ENCODE peak calls at places on chromosome 1, in ten cellular contexts. One of them, this sample, is unnamed.

GRCh38 chr1:234980224-234980656 is 148.4 kb downstream of the TOMM20 start:
- DNase-seq in uterus: no peak
- DNase-seq in GM12892: no peak
- DNase-seq in right lobe of liver: no peak
- DNase-seq in adrenal gland: no peak
- DNase-seq in heart left ventricle: no peak
- DNase-seq in endothelial cell of umbilical vein: no peak
- DNase-seq in A549: no peak
- DNase-seq in Peyer's patch: no peak
- DNase-seq in H1: no peak
- DNase-seq in this sample: no peak

GRCh38 chr1:235011599-235012435 is 116.8 kb downstream of the TOMM20 start:
- DNase-seq in uterus: peak
- DNase-seq in GM12892: peak
- DNase-seq in right lobe of liver: peak
- DNase-seq in adrenal gland: peak
- DNase-seq in heart left ventricle: peak
- DNase-seq in endothelial cell of umbilical vein: peak
- DNase-seq in A549: peak
- DNase-seq in Peyer's patch: peak
- DNase-seq in H1: no peak
- DNase-seq in this sample: peak

GRCh38 chr1:21490774-21491482 is 18.3 kb upstream of the ALPL start:
- DNase-seq in uterus: no peak
- DNase-seq in GM12892: no peak
- DNase-seq in right lobe of liver: no peak
- DNase-seq in adrenal gland: peak
- DNase-seq in heart left ventricle: no peak
- DNase-seq in endothelial cell of umbilical vein: peak
- DNase-seq in A549: peak
- DNase-seq in Peyer's patch: no peak
- DNase-seq in H1: no peak
- DNase-seq in this sample: no peak

GRCh38 chr1:61244114-61244513 is 161.8 kb downstream of the NFIA start:
- DNase-seq in uterus: no peak
- DNase-seq in GM12892: no peak
- DNase-seq in right lobe of liver: no peak
- DNase-seq in adrenal gland: peak
- DNase-seq in heart left ventricle: no peak
- DNase-seq in endothelial cell of umbilical vein: peak
- DNase-seq in A549: no peak
- DNase-seq in Peyer's patch: no peak
- DNase-seq in H1: no peak
- DNase-seq in this sample: no peak

GRCh38 chr1:83055391-83056170 is 943.4 kb downstream of the TTLL7 start:
- DNase-seq in uterus: no peak
- DNase-seq in GM12892: no peak
- DNase-seq in right lobe of liver: no peak
- DNase-seq in adrenal gland: no peak
- DNase-seq in heart left ventricle: no peak
- DNase-seq in endothelial cell of umbilical vein: no peak
- DNase-seq in A549: no peak
- DNase-seq in Peyer's patch: no peak
- DNase-seq in H1: no peak
- DNase-seq in this sample: no peak

GRCh38 chr1:223500560-223501425 is 107.6 kb downstream of the CCDC185 start:
- DNase-seq in uterus: no peak
- DNase-seq in GM12892: no peak
- DNase-seq in right lobe of liver: no peak
- DNase-seq in adrenal gland: peak
- DNase-seq in heart left ventricle: no peak
- DNase-seq in endothelial cell of umbilical vein: peak
- DNase-seq in A549: peak
- DNase-seq in Peyer's patch: no peak
- DNase-seq in H1: no peak
- DNase-seq in this sample: no peak

GRCh38 chr1:213050745-213051126 is 305 bp upstream of the RPS6KC1 start:
- DNase-seq in uterus: no peak
- DNase-seq in GM12892: no peak
- DNase-seq in right lobe of liver: no peak
- DNase-seq in adrenal gland: no peak
- DNase-seq in heart left ventricle: no peak
- DNase-seq in endothelial cell of umbilical vein: no peak
- DNase-seq in A549: no peak
- DNase-seq in Peyer's patch: no peak
- DNase-seq in H1: no peak
- DNase-seq in this sample: no peak

GRCh38 chr1:53654216-53655210 is 84.5 kb downstream of the GLIS1 start:
- DNase-seq in uterus: no peak
- DNase-seq in GM12892: no peak
- DNase-seq in right lobe of liver: peak
- DNase-seq in adrenal gland: no peak
- DNase-seq in heart left ventricle: no peak
- DNase-seq in endothelial cell of umbilical vein: no peak
- DNase-seq in A549: no peak
- DNase-seq in Peyer's patch: no peak
- DNase-seq in H1: no peak
- DNase-seq in this sample: no peak

GRCh38 chr1:23611601-23612327 is 52.5 kb upstream of the ID3 start:
- DNase-seq in uterus: no peak
- DNase-seq in GM12892: no peak
- DNase-seq in right lobe of liver: no peak
- DNase-seq in adrenal gland: no peak
- DNase-seq in heart left ventricle: no peak
- DNase-seq in endothelial cell of umbilical vein: no peak
- DNase-seq in A549: no peak
- DNase-seq in Peyer's patch: peak
- DNase-seq in H1: no peak
- DNase-seq in this sample: no peak

GRCh38 chr1:212483154-212483505 is 50.4 kb downstream of the NENF start:
- DNase-seq in uterus: no peak
- DNase-seq in GM12892: no peak
- DNase-seq in right lobe of liver: no peak
- DNase-seq in adrenal gland: no peak
- DNase-seq in heart left ventricle: no peak
- DNase-seq in endothelial cell of umbilical vein: no peak
- DNase-seq in A549: no peak
- DNase-seq in Peyer's patch: no peak
- DNase-seq in H1: no peak
- DNase-seq in this sample: no peak

GRCh38 chr1:168373869-168374268 is 93.2 kb downstream of the TBX19 start:
- DNase-seq in uterus: peak
- DNase-seq in GM12892: no peak
- DNase-seq in right lobe of liver: no peak
- DNase-seq in adrenal gland: no peak
- DNase-seq in heart left ventricle: no peak
- DNase-seq in endothelial cell of umbilical vein: no peak
- DNase-seq in A549: no peak
- DNase-seq in Peyer's patch: no peak
- DNase-seq in H1: no peak
- DNase-seq in this sample: no peak

GRCh38 chr1:208090776-208091291 is 153.3 kb downstream of the PLXNA2 start:
- DNase-seq in uterus: no peak
- DNase-seq in GM12892: no peak
- DNase-seq in right lobe of liver: no peak
- DNase-seq in adrenal gland: no peak
- DNase-seq in heart left ventricle: no peak
- DNase-seq in endothelial cell of umbilical vein: no peak
- DNase-seq in A549: no peak
- DNase-seq in Peyer's patch: no peak
- DNase-seq in H1: no peak
- DNase-seq in this sample: no peak

GRCh38 chr1:227918736-227919135 is 29.0 kb downstream of the WNT9A start:
- DNase-seq in uterus: no peak
- DNase-seq in GM12892: no peak
- DNase-seq in right lobe of liver: no peak
- DNase-seq in adrenal gland: no peak
- DNase-seq in heart left ventricle: no peak
- DNase-seq in endothelial cell of umbilical vein: no peak
- DNase-seq in A549: no peak
- DNase-seq in Peyer's patch: no peak
- DNase-seq in H1: no peak
- DNase-seq in this sample: no peak

GRCh38 chr1:201888282-201889033 is at the start of gene SHISA4:
- DNase-seq in uterus: peak
- DNase-seq in GM12892: no peak
- DNase-seq in right lobe of liver: peak
- DNase-seq in adrenal gland: peak
- DNase-seq in heart left ventricle: peak
- DNase-seq in endothelial cell of umbilical vein: peak
- DNase-seq in A549: peak
- DNase-seq in Peyer's patch: peak
- DNase-seq in H1: peak
- DNase-seq in this sample: peak
- TF ChIP-seq POLR2A in uterus: peak
- TF ChIP-seq POLR2A in GM12892: no peak
- TF ChIP-seq POLR2A in right lobe of liver: peak
- TF ChIP-seq POLR2A in adrenal gland: peak
- TF ChIP-seq POLR2A in heart left ventricle: peak
- TF ChIP-seq POLR2A in endothelial cell of umbilical vein: no peak
- TF ChIP-seq POLR2A in A549: peak
- TF ChIP-seq POLR2A in Peyer's patch: no peak
- TF ChIP-seq POLR2A in H1: no peak
- TF ChIP-seq POLR2A in this sample: peak

DNA sequence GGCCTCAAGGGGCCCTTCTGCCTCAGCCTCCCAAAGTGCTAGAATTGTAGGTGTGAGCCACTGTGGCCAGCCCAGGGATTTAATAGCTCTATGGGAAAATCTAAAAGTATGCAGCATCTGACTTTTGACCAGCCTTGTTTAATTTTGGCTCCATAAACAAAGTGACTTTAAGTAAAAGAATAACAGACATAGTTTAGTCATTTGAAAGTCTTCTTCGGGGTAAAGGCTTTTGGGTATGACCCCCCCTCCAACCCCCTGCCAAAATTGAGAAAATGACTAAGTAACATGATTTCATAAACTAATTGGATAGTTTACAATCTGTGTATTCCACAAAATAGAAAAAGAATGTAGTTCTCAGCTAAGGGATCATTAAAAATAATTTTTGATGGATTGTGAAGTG is 17.0 kb downstream of the GPBP1L1 start:
- DNase-seq in uterus: no peak
- DNase-seq in GM12892: no peak
- DNase-seq in right lobe of liver: no peak
- DNase-seq in adrenal gland: no peak
- DNase-seq in heart left ventricle: no peak
- DNase-seq in endothelial cell of umbilical vein: no peak
- DNase-seq in A549: no peak
- DNase-seq in Peyer's patch: no peak
- DNase-seq in H1: no peak
- DNase-seq in this sample: no peak
- TF ChIP-seq POLR2A in uterus: no peak
- TF ChIP-seq POLR2A in GM12892: no peak
- TF ChIP-seq POLR2A in right lobe of liver: no peak
- TF ChIP-seq POLR2A in adrenal gland: no peak
- TF ChIP-seq POLR2A in heart left ventricle: no peak
- TF ChIP-seq POLR2A in endothelial cell of umbilical vein: no peak
- TF ChIP-seq POLR2A in A549: no peak
- TF ChIP-seq POLR2A in Peyer's patch: no peak
- TF ChIP-seq POLR2A in H1: no peak
- TF ChIP-seq POLR2A in this sample: no peak

DNA sequence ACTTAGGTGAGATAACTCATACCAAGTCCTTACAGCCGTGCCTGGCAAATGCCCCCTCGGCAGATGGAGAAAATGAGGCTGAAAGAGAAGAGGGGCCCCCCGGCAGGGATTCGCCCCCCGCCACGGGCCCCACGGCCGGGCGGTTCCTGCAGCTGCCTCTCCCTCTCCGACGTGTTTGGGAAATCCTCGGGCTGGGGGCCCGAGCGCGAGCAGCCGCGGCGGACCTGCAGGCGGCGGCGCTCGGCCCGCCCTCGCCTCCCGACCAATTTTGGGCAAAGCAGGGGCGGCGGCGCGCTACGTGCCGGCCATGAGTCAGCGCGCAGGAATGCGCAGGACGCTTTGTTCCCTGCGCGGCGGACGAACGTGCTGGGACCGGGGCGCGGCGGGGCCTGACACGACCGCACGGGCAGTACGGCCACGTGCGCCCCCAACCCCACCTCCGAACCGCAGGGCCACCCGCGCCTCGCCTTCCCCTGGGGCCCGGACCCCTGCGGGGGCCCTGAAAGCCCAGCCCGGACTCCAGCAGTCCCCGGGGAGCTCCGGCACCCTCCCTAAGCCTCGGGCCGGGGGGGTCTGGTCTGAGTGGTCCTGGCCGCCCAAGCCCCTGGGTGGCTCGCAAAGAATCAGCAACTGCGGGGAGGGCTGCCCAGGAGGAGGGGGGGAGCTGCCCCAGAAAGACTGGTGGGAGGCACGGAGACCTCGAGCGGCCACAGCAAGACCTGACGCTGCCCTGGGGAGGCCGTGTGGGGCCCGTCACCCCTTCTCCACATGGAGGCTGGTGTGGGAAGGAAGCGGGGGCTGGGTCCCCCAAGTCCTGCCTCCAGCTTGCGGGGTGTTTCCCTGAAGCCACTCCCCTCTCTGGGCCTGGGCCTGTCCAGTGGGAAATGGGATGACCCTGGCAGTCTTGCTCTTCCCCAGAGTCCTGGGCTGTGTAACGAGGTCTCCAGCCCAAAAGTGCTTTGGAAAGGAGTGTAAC is 11.9 kb upstream of the EDN2 start:
- DNase-seq in uterus: peak
- DNase-seq in GM12892: no peak
- DNase-seq in right lobe of liver: peak
- DNase-seq in adrenal gland: peak
- DNase-seq in heart left ventricle: peak
- DNase-seq in endothelial cell of umbilical vein: peak
- DNase-seq in A549: peak
- DNase-seq in Peyer's patch: peak
- DNase-seq in H1: peak
- DNase-seq in this sample: peak
- TF ChIP-seq POLR2A in uterus: peak
- TF ChIP-seq POLR2A in GM12892: peak
- TF ChIP-seq POLR2A in right lobe of liver: peak
- TF ChIP-seq POLR2A in adrenal gland: no peak
- TF ChIP-seq POLR2A in heart left ventricle: peak
- TF ChIP-seq POLR2A in endothelial cell of umbilical vein: no peak
- TF ChIP-seq POLR2A in A549: no peak
- TF ChIP-seq POLR2A in Peyer's patch: no peak
- TF ChIP-seq POLR2A in H1: no peak
- TF ChIP-seq POLR2A in this sample: peak

DNA sequence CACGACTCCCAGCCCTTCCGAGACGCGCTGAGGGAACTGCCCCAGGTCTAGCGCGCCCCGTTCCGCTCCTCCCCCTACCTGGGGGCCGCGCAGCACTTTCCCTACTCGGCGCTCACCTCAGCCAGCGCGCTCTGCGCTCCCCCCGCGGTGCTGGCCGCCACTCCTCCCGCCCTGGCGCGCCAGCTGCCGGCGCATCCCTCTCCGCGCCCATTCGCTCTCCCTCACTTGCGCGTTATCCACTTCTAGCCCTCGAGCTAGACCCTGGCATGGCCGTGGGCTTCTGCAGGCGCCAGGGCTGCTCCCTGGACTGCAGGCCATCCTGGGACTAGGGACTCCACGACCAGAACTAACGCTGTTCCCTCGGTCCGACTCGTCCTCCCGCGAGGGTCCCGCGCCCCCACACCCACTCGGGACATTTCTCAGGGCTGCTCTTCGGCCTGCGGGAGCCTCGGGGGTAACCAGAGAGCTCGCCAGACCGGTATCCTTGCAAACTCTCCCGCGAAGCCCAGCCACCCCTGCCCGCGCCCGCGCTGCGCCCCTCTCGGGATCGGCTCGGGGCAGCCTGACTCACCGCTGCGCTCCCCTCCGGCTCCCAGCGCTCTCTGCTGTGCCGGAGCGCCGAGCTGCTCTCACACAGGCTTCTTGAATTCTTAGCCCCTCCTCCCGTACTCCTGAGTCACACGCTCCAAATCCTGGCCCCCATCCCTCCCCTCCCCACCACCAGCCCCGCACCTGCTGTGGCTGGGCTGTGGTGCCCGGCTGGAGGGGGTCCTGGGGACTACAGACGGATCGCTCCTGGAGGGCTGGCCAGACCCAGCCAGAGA is at the start of gene NGF:
- DNase-seq in uterus: peak
- DNase-seq in GM12892: no peak
- DNase-seq in right lobe of liver: no peak
- DNase-seq in adrenal gland: no peak
- DNase-seq in heart left ventricle: peak
- DNase-seq in endothelial cell of umbilical vein: no peak
- DNase-seq in A549: peak
- DNase-seq in Peyer's patch: no peak
- DNase-seq in H1: peak
- DNase-seq in this sample: peak
- TF ChIP-seq POLR2A in uterus: peak
- TF ChIP-seq POLR2A in GM12892: no peak
- TF ChIP-seq POLR2A in right lobe of liver: no peak
- TF ChIP-seq POLR2A in adrenal gland: no peak
- TF ChIP-seq POLR2A in heart left ventricle: peak
- TF ChIP-seq POLR2A in endothelial cell of umbilical vein: no peak
- TF ChIP-seq POLR2A in A549: no peak
- TF ChIP-seq POLR2A in Peyer's patch: no peak
- TF ChIP-seq POLR2A in H1: no peak
- TF ChIP-seq POLR2A in this sample: no peak